ENCODE peak calls at places on chromosomes 11 and 22, in five cellular contexts. S is HFF-Myc, Z is BE2C, Y is prostate gland, M is left ventricle myocardium inferior. A is an unnamed sample.
A peak's percentile ranks its signal among the peaks of the same experiment; 100 is the strongest.

GRCh38 chr11:104534268-104534667 is 364.0 kb downstream of the CASP12 start:
- DNase-seq in Y (no peak), M (no peak), Z (no peak), S (peak; percentile 19), A (no peak)

GRCh38 chr11:123100378-123101085 is 38.6 kb upstream of the HSPA8 start:
- DNase-seq in M (no peak), S (no peak), Y (no peak), Z (no peak), A (no peak)

GRCh38 chr11:32052218-32052617 is 38.7 kb upstream of the RCN1 start:
- DNase-seq in Y (peak; percentile 48), M (no peak), Z (peak; percentile 37), S (peak; percentile 11), A (peak; percentile 73)

GRCh38 chr11:116787786-116788486 is at the start of gene ZPR1:
- DNase-seq in Z (peak; percentile 70), M (peak; percentile 88), S (no peak), Y (peak; percentile 76), A (peak; percentile 85)

GRCh38 chr11:80778432-80778831 is 1337.6 kb upstream of the TENM4 start:
- DNase-seq in Z (no peak), S (no peak), M (no peak), Y (no peak), A (no peak)

GRCh38 chr11:84249344-84250135 is 963.4 kb upstream of the CCDC90B start:
- DNase-seq in M (no peak), S (no peak), Y (no peak), Z (no peak), A (no peak)

GRCh38 chr11:85196955-85197354 is 430.2 kb downstream of the DLG2 start:
- DNase-seq in S (no peak), Y (no peak), M (no peak), Z (no peak), A (no peak)

GRCh38 chr22:37535159-37535558 is 15.9 kb upstream of the CARD10 start:
- DNase-seq in Z (no peak), S (no peak), M (no peak), Y (no peak), A (no peak)

GRCh38 chr11:29184939-29185890 is 831.6 kb downstream of the KCNA4 start:
- DNase-seq in S (peak; percentile 36), Y (no peak), M (no peak), Z (no peak), A (no peak)

GRCh38 chr11:120771551-120772060 is 252.3 kb upstream of the TBCEL start:
- DNase-seq in Z (no peak), S (no peak), M (no peak), Y (no peak), A (peak; percentile 5)

GRCh38 chr11:96978751-96979150 is 588.9 kb downstream of the JRKL start:
- DNase-seq in S (no peak), Y (no peak), Z (no peak), M (no peak), A (no peak)

GRCh38 chr22:42376721-42377177 is 55.5 kb downstream of the NFAM1 start:
- DNase-seq in Y (no peak), Z (peak; percentile 90), S (peak; percentile 96), M (peak; percentile 78), A (peak; percentile 85)

GRCh38 chr11:29018631-29019030 is 910.4 kb downstream of the METTL15 start:
- DNase-seq in Y (no peak), Z (no peak), S (no peak), M (no peak), A (no peak)

GRCh38 chr11:47553417-47553746 is 450 bp upstream of the CELF1 start:
- DNase-seq in M (no peak), S (no peak), Z (no peak), Y (no peak), A (peak; percentile 60)

GRCh38 chr11:115151010-115151409 is 353.2 kb downstream of the CADM1 start:
- DNase-seq in Y (no peak), Z (no peak), M (no peak), S (no peak), A (no peak)

GRCh38 chr11:35427158-35427557 is 7.8 kb upstream of the SLC1A2 start:
- DNase-seq in Z (no peak), M (peak; percentile 27), S (no peak), Y (peak; percentile 40), A (no peak)

GRCh38 chr22:49377306-49377705 is 450.4 kb downstream of the BRD1 start:
- DNase-seq in S (no peak), Y (no peak), Z (no peak), M (no peak), A (no peak)

GRCh38 chr22:50481440-50482106 is at the start of gene ADM2:
- DNase-seq in Z (peak; percentile 53), M (no peak), Y (peak; percentile 40), S (no peak), A (no peak)

GRCh38 chr11:100328626-100329340 is 358.3 kb upstream of the ARHGAP42 start:
- DNase-seq in Y (no peak), S (no peak), Z (no peak), M (no peak), A (no peak)

GRCh38 chr11:7098235-7098832 is 9.5 kb downstream of the RBMXL2 start:
- DNase-seq in M (no peak), S (peak; percentile 17), Y (no peak), Z (no peak), A (no peak)

GRCh38 chr11:85821636-85822035 is 10.7 kb upstream of the SYTL2 start:
- DNase-seq in M (no peak), Z (no peak), Y (peak; percentile 54), S (no peak), A (no peak)

GRCh38 chr11:111231836-111232235 is 13.7 kb upstream of the POU2AF2 start:
- DNase-seq in S (no peak), Y (no peak), Z (no peak), M (no peak), A (no peak)

GRCh38 chr11:123194308-123195181 is 503 bp downstream of the CLMP start:
- DNase-seq in M (no peak), S (no peak), Y (no peak), Z (peak; percentile 60), A (no peak)

GRCh38 chr11:78420255-78420764 is 2.7 kb upstream of the GAB2 start:
- DNase-seq in S (no peak), Y (peak; percentile 10), M (peak; percentile 75), Z (peak; percentile 74), A (peak; percentile 86)

GRCh38 chr11:69374110-69374981 is 80.4 kb downstream of the MYEOV start:
- DNase-seq in Y (no peak), Z (peak; percentile 90), S (no peak), M (peak; percentile 12), A (peak; percentile 38)

GRCh38 chr22:44091021-44091721 is 67.1 kb downstream of the PARVB start:
- DNase-seq in Y (no peak), S (no peak), Z (peak; percentile 29), M (no peak), A (no peak)

GRCh38 chr11:106608677-106609076 is 409.6 kb downstream of the GUCY1A2 start:
- DNase-seq in Y (no peak), Z (no peak), S (no peak), M (no peak), A (no peak)

GRCh38 chr22:47020157-47020556 is 257.7 kb downstream of the TBC1D22A start:
- DNase-seq in Z (no peak), Y (no peak), S (no peak), M (no peak), A (no peak)

GRCh38 chr11:64084962-64085710 is 49.4 kb downstream of the FLRT1 start:
- DNase-seq in Z (peak; percentile 63), S (no peak), M (no peak), Y (peak; percentile 22), A (no peak)

GRCh38 chr11:76415073-76415472 is 29.7 kb upstream of the EMSY start:
- DNase-seq in Z (peak; percentile 19), Y (no peak), S (no peak), M (no peak), A (no peak)

GRCh38 chr11:117839234-117839882 is 14.8 kb upstream of the FXYD2 start:
- DNase-seq in M (no peak), Z (no peak), Y (no peak), S (no peak), A (no peak)

GRCh38 chr11:2868604-2869526 is 16.7 kb downstream of the CDKN1C start:
- DNase-seq in Y (no peak), S (no peak), Z (no peak), M (no peak), A (no peak)

GRCh38 chr11:2870955-2871720 is 14.4 kb downstream of the CDKN1C start:
- DNase-seq in M (no peak), Y (no peak), S (no peak), Z (no peak), A (no peak)

GRCh38 chr11:2869561-2870427 is 15.8 kb downstream of the CDKN1C start:
- DNase-seq in Z (no peak), M (no peak), S (no peak), Y (no peak), A (no peak)

GRCh38 chr11:2867722-2868548 is 17.6 kb downstream of the CDKN1C start:
- DNase-seq in Z (no peak), M (no peak), S (no peak), Y (no peak), A (no peak)

DNA sequence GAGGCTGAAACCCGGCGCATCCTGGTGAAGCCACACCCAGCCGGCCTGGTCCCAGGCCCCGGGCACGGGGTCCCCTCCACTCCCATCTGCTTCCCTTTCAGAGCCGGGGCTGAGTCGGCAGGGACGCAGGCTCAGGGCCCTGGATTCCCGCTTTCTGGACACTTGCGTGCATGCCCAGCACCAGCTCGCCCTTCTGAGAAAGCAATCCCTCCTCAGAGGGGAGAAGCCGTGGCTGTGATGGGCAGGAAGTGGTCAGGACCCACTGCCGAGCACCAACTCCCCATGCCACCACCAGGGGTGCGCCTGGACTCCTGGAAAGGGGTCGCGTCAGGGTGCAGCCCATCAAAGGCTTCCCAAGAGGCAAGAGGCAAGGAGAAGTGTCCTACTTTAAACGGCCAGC is 15.1 kb downstream of the CDKN1C start:
- DNase-seq in Z (no peak), S (no peak), Y (no peak), M (no peak), A (no peak)
- TF ChIP-seq CTCF in Z (no peak), S (no peak), Y (no peak), M (no peak), A (no peak)

GRCh38 chr11:43927070-43927469 is 15.4 kb upstream of the C11orf96 start:
- DNase-seq in S (no peak), Y (no peak), Z (no peak), M (no peak), A (no peak)
- TF ChIP-seq CTCF in S (no peak), Y (no peak), Z (no peak), M (no peak), A (no peak)

DNA sequence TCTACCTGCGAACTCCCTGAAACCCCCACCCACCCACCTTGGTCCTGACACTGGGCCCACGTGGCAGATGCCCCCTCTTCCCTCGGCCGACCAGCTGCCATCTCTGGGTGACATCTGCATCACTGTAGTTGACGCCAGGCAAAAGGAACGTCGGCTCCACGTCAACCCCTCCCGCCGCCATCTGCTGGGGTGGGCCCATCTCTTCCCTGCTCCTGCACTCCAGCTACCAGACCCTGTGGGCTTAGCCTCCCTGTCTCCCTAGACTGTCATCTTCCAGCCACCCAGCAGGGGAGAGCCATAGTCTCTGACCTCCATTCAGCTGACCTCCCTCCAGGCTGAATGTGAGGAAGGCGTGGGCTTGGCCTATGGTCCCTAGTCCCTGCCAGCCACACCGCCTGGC is 21.3 kb downstream of the CHID1 start:
- DNase-seq in Y (no peak), S (no peak), M (no peak), Z (no peak), A (no peak)
- TF ChIP-seq CTCF in Y (no peak), S (no peak), M (no peak), Z (no peak), A (no peak)

DNA sequence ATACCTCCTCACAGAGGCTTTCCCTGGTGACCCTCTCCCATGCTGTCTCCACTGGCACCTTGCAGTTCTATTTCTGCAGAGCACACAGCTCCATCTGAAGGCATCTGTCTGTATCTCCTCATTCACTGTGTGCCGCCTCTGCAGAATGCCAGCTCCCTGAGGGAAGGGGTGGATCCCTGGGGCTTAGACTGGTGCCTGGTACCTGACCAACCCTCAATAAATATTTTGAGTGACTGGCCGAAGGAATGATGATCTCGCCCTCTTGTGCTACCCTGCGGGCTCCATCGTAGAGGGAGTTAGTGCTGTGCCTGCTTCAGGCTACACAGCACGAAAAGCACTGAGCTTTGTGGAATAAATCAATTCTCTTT is 1.6 kb downstream of the CBX7 start:
- DNase-seq in Z (no peak), S (no peak), Y (no peak), M (no peak), A (no peak)
- TF ChIP-seq CTCF in Z (no peak), S (no peak), Y (no peak), M (no peak), A (no peak)

A was measured in right atrium auricular region.